ENCODE peak calls at places on chromosomes 12 and 14, in four cellular contexts. One of them, this sample, is unnamed.

GRCh38 chr12:48716168-48716492 is 377 bp downstream of the CCNT1 start:
- DNase-seq in IMR-90: no peak
- DNase-seq in heart left ventricle: no peak
- DNase-seq in gastrocnemius medialis: no peak
- DNase-seq in this sample: no peak

GRCh38 chr12:89064780-89065179 is 287.5 kb downstream of the DUSP6 start:
- DNase-seq in IMR-90: peak
- DNase-seq in heart left ventricle: no peak
- DNase-seq in gastrocnemius medialis: no peak
- DNase-seq in this sample: no peak

GRCh38 chr12:128365831-128366231 is 98.9 kb downstream of the TMEM132C start:
- DNase-seq in heart left ventricle: no peak
- DNase-seq in IMR-90: no peak
- DNase-seq in gastrocnemius medialis: no peak
- DNase-seq in this sample: no peak

GRCh38 chr12:43131304-43131703 is 420.7 kb downstream of the ADAMTS20 start:
- DNase-seq in gastrocnemius medialis: no peak
- DNase-seq in heart left ventricle: no peak
- DNase-seq in IMR-90: no peak
- DNase-seq in this sample: no peak

GRCh38 chr14:92759300-92759678 is 10.9 kb upstream of the LGMN start:
- DNase-seq in IMR-90: peak
- DNase-seq in heart left ventricle: no peak
- DNase-seq in gastrocnemius medialis: no peak
- DNase-seq in this sample: no peak

GRCh38 chr14:31024577-31025334 is 693 bp upstream of the AP4S1 start:
- DNase-seq in heart left ventricle: no peak
- DNase-seq in gastrocnemius medialis: no peak
- DNase-seq in IMR-90: peak
- DNase-seq in this sample: no peak

GRCh38 chr12:56999456-56999855 is 6.9 kb downstream of the ZBTB39 start:
- DNase-seq in heart left ventricle: no peak
- DNase-seq in gastrocnemius medialis: no peak
- DNase-seq in IMR-90: no peak
- DNase-seq in this sample: peak

GRCh38 chr12:57224973-57225679 is 4.4 kb upstream of the SHMT2 start:
- DNase-seq in heart left ventricle: no peak
- DNase-seq in gastrocnemius medialis: no peak
- DNase-seq in IMR-90: no peak
- DNase-seq in this sample: no peak

GRCh38 chr14:55303646-55304277 is 32.5 kb downstream of the FBXO34 start:
- DNase-seq in heart left ventricle: no peak
- DNase-seq in IMR-90: peak
- DNase-seq in gastrocnemius medialis: no peak
- DNase-seq in this sample: no peak

GRCh38 chr14:21748869-21749303 is 75.3 kb upstream of the OR4E1 start:
- DNase-seq in IMR-90: peak
- DNase-seq in gastrocnemius medialis: no peak
- DNase-seq in heart left ventricle: no peak
- DNase-seq in this sample: no peak

GRCh38 chr12:106790020-106790419 is 15.5 kb downstream of the RIC8B start:
- DNase-seq in heart left ventricle: no peak
- DNase-seq in IMR-90: no peak
- DNase-seq in gastrocnemius medialis: no peak
- DNase-seq in this sample: no peak

GRCh38 chr12:46266382-46266791 is 2.5 kb downstream of the SLC38A1 start:
- DNase-seq in IMR-90: peak
- DNase-seq in heart left ventricle: no peak
- DNase-seq in gastrocnemius medialis: peak
- DNase-seq in this sample: no peak

GRCh38 chr14:94474581-94475031 is 1.4 kb downstream of the SERPINA9 start:
- DNase-seq in heart left ventricle: no peak
- DNase-seq in gastrocnemius medialis: no peak
- DNase-seq in IMR-90: peak
- DNase-seq in this sample: peak

GRCh38 chr14:74882103-74882920 is 596 bp downstream of the DLST start:
- DNase-seq in IMR-90: peak
- DNase-seq in gastrocnemius medialis: peak
- DNase-seq in heart left ventricle: peak
- DNase-seq in this sample: peak

GRCh38 chr14:70257526-70257925 is 68.8 kb upstream of the SLC8A3 start:
- DNase-seq in heart left ventricle: no peak
- DNase-seq in IMR-90: no peak
- DNase-seq in gastrocnemius medialis: peak
- DNase-seq in this sample: no peak

GRCh38 chr14:104869669-104870367 is 4.8 kb downstream of the CEP170B start:
- DNase-seq in gastrocnemius medialis: no peak
- DNase-seq in heart left ventricle: peak
- DNase-seq in IMR-90: no peak
- DNase-seq in this sample: no peak

GRCh38 chr12:116727261-116727660 is 10.6 kb downstream of the SPRING1 start:
- DNase-seq in heart left ventricle: no peak
- DNase-seq in IMR-90: no peak
- DNase-seq in gastrocnemius medialis: no peak
- DNase-seq in this sample: no peak

GRCh38 chr14:100292776-100293461 is 13.3 kb downstream of the SLC25A29 start:
- DNase-seq in IMR-90: no peak
- DNase-seq in heart left ventricle: peak
- DNase-seq in gastrocnemius medialis: peak
- DNase-seq in this sample: no peak

GRCh38 chr12:127174881-127175280 is 1092.1 kb upstream of the TMEM132C start:
- DNase-seq in heart left ventricle: no peak
- DNase-seq in IMR-90: no peak
- DNase-seq in gastrocnemius medialis: no peak
- DNase-seq in this sample: no peak

GRCh38 chr12:131063427-131063826 is 109.7 kb downstream of the ADGRD1 start:
- DNase-seq in IMR-90: no peak
- DNase-seq in gastrocnemius medialis: no peak
- DNase-seq in heart left ventricle: no peak
- DNase-seq in this sample: no peak

GRCh38 chr14:76022991-76023390 is 37.4 kb downstream of the IFT43 start:
- DNase-seq in heart left ventricle: no peak
- DNase-seq in gastrocnemius medialis: no peak
- DNase-seq in IMR-90: peak
- DNase-seq in this sample: no peak

GRCh38 chr12:122127839-122128238 is 46.2 kb downstream of the IL31 start:
- DNase-seq in IMR-90: no peak
- DNase-seq in gastrocnemius medialis: no peak
- DNase-seq in heart left ventricle: peak
- DNase-seq in this sample: no peak

GRCh38 chr14:50083467-50084337 is 32.7 kb downstream of the VCPKMT start:
- DNase-seq in gastrocnemius medialis: no peak
- DNase-seq in heart left ventricle: no peak
- DNase-seq in IMR-90: peak
- DNase-seq in this sample: no peak

GRCh38 chr14:104307627-104308401 is 169.4 kb downstream of the KIF26A start:
- DNase-seq in IMR-90: no peak
- DNase-seq in gastrocnemius medialis: no peak
- DNase-seq in heart left ventricle: peak
- DNase-seq in this sample: no peak

GRCh38 chr12:13273097-13273496 is 76.6 kb downstream of the EMP1 start:
- DNase-seq in IMR-90: no peak
- DNase-seq in heart left ventricle: no peak
- DNase-seq in gastrocnemius medialis: no peak
- DNase-seq in this sample: no peak

GRCh38 chr14:95993768-95994592 is 45.2 kb upstream of the C14orf132 start:
- DNase-seq in IMR-90: peak
- DNase-seq in heart left ventricle: no peak
- DNase-seq in gastrocnemius medialis: no peak
- DNase-seq in this sample: no peak

GRCh38 chr12:115341442-115341841 is 657.5 kb upstream of the TBX3 start:
- DNase-seq in IMR-90: peak
- DNase-seq in gastrocnemius medialis: peak
- DNase-seq in heart left ventricle: peak
- DNase-seq in this sample: peak

GRCh38 chr12:105640780-105641179 is 310.3 kb downstream of the C12orf75 start:
- DNase-seq in heart left ventricle: no peak
- DNase-seq in IMR-90: no peak
- DNase-seq in gastrocnemius medialis: no peak
- DNase-seq in this sample: no peak

GRCh38 chr12:2052861-2053674 is at the start of gene CACNA1C:
- DNase-seq in heart left ventricle: peak
- DNase-seq in gastrocnemius medialis: no peak
- DNase-seq in IMR-90: peak
- DNase-seq in this sample: no peak

GRCh38 chr12:124667671-124668337 is 100.4 kb upstream of the NCOR2 start:
- DNase-seq in gastrocnemius medialis: no peak
- DNase-seq in IMR-90: no peak
- DNase-seq in heart left ventricle: no peak
- DNase-seq in this sample: no peak

GRCh38 chr14:93274055-93274806 is 58.6 kb downstream of the BTBD7 start:
- DNase-seq in heart left ventricle: no peak
- DNase-seq in gastrocnemius medialis: no peak
- DNase-seq in IMR-90: no peak
- DNase-seq in this sample: no peak

GRCh38 chr14:35385042-35385839 is 19.3 kb downstream of the NFKBIA start:
- DNase-seq in IMR-90: peak
- DNase-seq in heart left ventricle: peak
- DNase-seq in gastrocnemius medialis: peak
- DNase-seq in this sample: peak

GRCh38 chr14:71448431-71449315 is 483.6 kb upstream of the RGS6 start:
- DNase-seq in gastrocnemius medialis: no peak
- DNase-seq in heart left ventricle: no peak
- DNase-seq in IMR-90: no peak
- DNase-seq in this sample: no peak

GRCh38 chr12:130701402-130701744 is 14.7 kb downstream of the RIMBP2 start:
- DNase-seq in heart left ventricle: no peak
- DNase-seq in gastrocnemius medialis: no peak
- DNase-seq in IMR-90: no peak
- DNase-seq in this sample: peak

GRCh38 chr12:125145196-125145595 is 80.0 kb downstream of the AACS start:
- DNase-seq in heart left ventricle: no peak
- DNase-seq in IMR-90: no peak
- DNase-seq in gastrocnemius medialis: no peak
- DNase-seq in this sample: no peak

GRCh38 chr14:86057018-86057667 is 527.2 kb downstream of the FLRT2 start:
- DNase-seq in gastrocnemius medialis: no peak
- DNase-seq in heart left ventricle: no peak
- DNase-seq in IMR-90: peak
- DNase-seq in this sample: no peak

GRCh38 chr14:86050072-86050683 is 520.2 kb downstream of the FLRT2 start:
- DNase-seq in IMR-90: no peak
- DNase-seq in gastrocnemius medialis: no peak
- DNase-seq in heart left ventricle: no peak
- DNase-seq in this sample: no peak

GRCh38 chr14:86052868-86053267 is 522.9 kb downstream of the FLRT2 start:
- DNase-seq in gastrocnemius medialis: no peak
- DNase-seq in IMR-90: no peak
- DNase-seq in heart left ventricle: no peak
- DNase-seq in this sample: no peak

DNA sequence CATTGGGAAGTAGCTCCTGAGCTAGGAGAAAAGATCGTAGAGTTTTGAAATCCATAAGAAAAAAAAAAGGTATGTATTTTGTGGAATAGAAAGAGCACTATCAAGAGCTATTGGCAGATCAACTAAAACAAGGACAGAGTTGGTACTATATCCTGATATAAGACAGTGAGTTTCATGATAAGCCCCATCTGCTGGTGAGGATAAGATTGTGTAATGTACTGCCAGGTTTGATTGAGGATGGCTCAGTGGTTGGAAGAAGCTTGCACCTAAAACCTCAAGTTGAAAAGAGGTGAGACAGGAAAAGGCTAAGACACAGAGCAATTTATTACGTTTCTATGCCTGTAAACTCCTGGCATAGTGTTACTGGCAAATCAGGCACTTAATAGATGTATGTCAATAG is 525.6 kb downstream of the FLRT2 start:
- DNase-seq in heart left ventricle: no peak
- DNase-seq in gastrocnemius medialis: no peak
- DNase-seq in IMR-90: peak
- DNase-seq in this sample: no peak
- TF ChIP-seq CTCF in heart left ventricle: peak
- TF ChIP-seq CTCF in gastrocnemius medialis: no peak
- TF ChIP-seq CTCF in IMR-90: peak
- TF ChIP-seq CTCF in this sample: no peak

DNA sequence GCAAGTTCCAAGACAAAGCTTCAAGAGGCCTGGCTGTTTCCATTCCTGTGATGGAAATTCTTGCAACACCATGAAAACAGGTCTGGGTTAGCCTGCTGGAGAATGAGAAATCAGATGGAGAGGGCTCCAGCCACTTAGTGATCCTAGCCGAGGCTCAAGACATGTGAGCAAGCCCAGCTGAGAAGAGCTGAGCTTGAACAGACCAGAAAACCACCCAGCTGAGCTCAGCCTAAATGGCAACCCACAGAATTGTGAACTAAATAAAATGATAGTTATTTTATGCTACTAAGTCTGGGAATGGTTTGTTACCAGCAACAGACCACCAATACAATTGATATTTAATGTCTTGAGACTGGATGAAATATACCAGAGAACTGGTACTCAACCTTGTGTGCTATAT is 494.5 kb downstream of the RMST start:
- DNase-seq in IMR-90: no peak
- DNase-seq in heart left ventricle: no peak
- DNase-seq in gastrocnemius medialis: no peak
- DNase-seq in this sample: no peak
- H3K4me3 ChIP-seq in IMR-90: no peak
- H3K4me3 ChIP-seq in heart left ventricle: no peak
- H3K4me3 ChIP-seq in gastrocnemius medialis: no peak
- H3K4me3 ChIP-seq in this sample: no peak

GRCh38 chr14:89533761-89534160 is 116.7 kb upstream of the FOXN3 start:
- DNase-seq in gastrocnemius medialis: no peak
- DNase-seq in IMR-90: no peak
- DNase-seq in heart left ventricle: no peak
- DNase-seq in this sample: no peak
- TF ChIP-seq POLR2A in gastrocnemius medialis: no peak
- TF ChIP-seq POLR2A in IMR-90: no peak
- TF ChIP-seq POLR2A in heart left ventricle: no peak
- TF ChIP-seq POLR2A in this sample: no peak

DNA sequence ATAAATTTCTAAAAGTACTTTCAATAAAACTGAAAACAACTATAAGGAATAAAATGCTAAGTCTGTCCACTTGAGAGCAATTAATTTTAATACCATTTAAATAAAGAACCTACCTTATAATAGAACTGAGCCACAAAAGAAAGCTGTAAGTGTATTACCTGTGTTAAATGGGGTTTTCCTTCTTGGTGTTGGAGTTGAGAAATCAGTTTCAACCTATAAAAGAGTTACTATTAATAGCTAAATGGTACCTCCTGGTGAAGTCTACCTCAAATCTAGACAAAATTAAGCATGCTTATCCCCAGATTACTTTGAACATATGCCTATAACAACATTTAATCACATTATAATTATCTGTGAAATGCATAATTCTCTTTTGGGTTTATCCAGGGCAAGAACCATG is 48.8 kb downstream of the MIS18BP1 start:
- DNase-seq in heart left ventricle: no peak
- DNase-seq in gastrocnemius medialis: no peak
- DNase-seq in IMR-90: no peak
- DNase-seq in this sample: no peak
- TF ChIP-seq CTCF in heart left ventricle: no peak
- TF ChIP-seq CTCF in gastrocnemius medialis: no peak
- TF ChIP-seq CTCF in IMR-90: no peak
- TF ChIP-seq CTCF in this sample: no peak